ENCODE peak calls at places on chromosome 6, in eight cellular contexts. D is CD8-positive, alpha-beta memory T cell; W is pancreas; B is CD8-positive, alpha-beta T cell; V is endodermal cell; K is sigmoid colon; Q is left ventricle myocardium inferior; I is GM06990. A is an unnamed sample.
A peak's percentile ranks its signal among the peaks of the same experiment; 100 is the strongest.

GRCh38 chr6:18405477-18406293 is 18.5 kb downstream of the RNF144B start:
- DNase-seq in D (no peak), W (no peak), B (no peak), V (no peak), K (no peak), Q (no peak), I (no peak), A (no peak)

GRCh38 chr6:142055219-142055618 is 77.5 kb upstream of the GJE1 start:
- DNase-seq in D (no peak), W (no peak), B (no peak), V (no peak), K (no peak), Q (no peak), I (no peak), A (no peak)

GRCh38 chr6:16722616-16723015 is 38.6 kb downstream of the ATXN1 start:
- DNase-seq in D (no peak), W (no peak), B (no peak), V (no peak), K (no peak), Q (no peak), I (no peak), A (no peak)

GRCh38 chr6:31958412-31958740 is 395 bp downstream of the NELFE start:
- DNase-seq in D (no peak), W (no peak), B (no peak), V (no peak), K (no peak), Q (no peak), I (no peak), A (no peak)

GRCh38 chr6:26411751-26412150 is 9.7 kb downstream of the BTN3A1 start:
- DNase-seq in D (no peak), W (no peak), B (no peak), V (no peak), K (no peak), Q (no peak), I (no peak), A (no peak)

GRCh38 chr6:158049055-158050028 is 67.7 kb downstream of the SYNJ2 start:
- DNase-seq in D (no peak), W (peak; percentile 10), B (no peak), V (no peak), K (peak; percentile 55), Q (peak; percentile 6), I (no peak), A (peak; percentile 3)

GRCh38 chr6:108578595-108579038 is 17.9 kb downstream of the FOXO3 start:
- DNase-seq in D (no peak), W (no peak), B (no peak), V (no peak), K (no peak), Q (no peak), I (no peak), A (no peak)

GRCh38 chr6:53517021-53517420 is 27.9 kb downstream of the GCLC start:
- DNase-seq in D (no peak), W (no peak), B (no peak), V (no peak), K (no peak), Q (no peak), I (no peak), A (no peak)

GRCh38 chr6:156974897-156975296 is 197.7 kb downstream of the ARID1B start:
- DNase-seq in D (no peak), W (no peak), B (no peak), V (no peak), K (no peak), Q (no peak), I (no peak), A (no peak)

DNA sequence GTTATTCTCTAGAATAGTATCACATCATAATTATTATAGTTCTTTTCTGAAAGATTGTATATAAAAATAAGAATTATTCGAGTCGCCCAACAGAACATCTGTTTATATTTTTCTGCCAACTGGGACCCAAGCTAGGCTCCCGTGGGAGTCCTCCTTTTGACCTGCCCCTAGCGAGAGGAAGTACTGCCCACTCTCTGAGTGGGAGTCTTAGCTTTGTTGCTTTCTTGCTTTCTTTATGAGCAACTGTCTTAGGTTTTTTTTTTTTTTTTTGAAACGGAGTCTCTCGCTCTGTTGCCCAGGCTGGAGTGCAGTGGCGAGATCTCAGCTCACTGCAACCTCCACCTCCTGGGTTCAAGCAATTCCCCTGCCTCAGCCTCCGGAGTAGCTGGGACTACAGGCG is 202.0 kb upstream of the ZNF184 start:
- DNase-seq in D (no peak), W (no peak), B (no peak), V (no peak), K (no peak), Q (no peak), I (no peak), A (no peak)
- H3K27me3 ChIP-seq in D (peaks cover 59% of the 10 kb centered on the region), W (peaks cover 25% of the 10 kb centered on the region), B (peaks cover 44% of the 10 kb centered on the region), V (peaks cover 64% of the 10 kb centered on the region), K (peaks cover 71% of the 10 kb centered on the region), Q (peaks cover 100% of the 10 kb centered on the region), I (no peaks in the 10 kb centered on the region), A (peaks cover 96% of the 10 kb centered on the region)

GRCh38 chr6:168827484-168827883 is 386.5 kb downstream of the SMOC2 start:
- DNase-seq in D (no peak), W (no peak), B (no peak), V (no peak), K (no peak), Q (no peak), I (no peak), A (no peak)

GRCh38 chr6:168828035-168828434 is 387.1 kb downstream of the SMOC2 start:
- DNase-seq in D (no peak), W (no peak), B (no peak), V (no peak), K (no peak), Q (no peak), I (no peak), A (no peak)

GRCh38 chr6:168823397-168824020 is 382.5 kb downstream of the SMOC2 start:
- DNase-seq in D (no peak), W (no peak), B (no peak), V (peak; percentile 63), K (no peak), Q (no peak), I (no peak), A (no peak)

GRCh38 chr6:168826078-168826390 is 385.1 kb downstream of the SMOC2 start:
- DNase-seq in D (no peak), W (no peak), B (no peak), V (no peak), K (no peak), Q (no peak), I (no peak), A (no peak)

GRCh38 chr6:168825226-168826077 is 384.5 kb downstream of the SMOC2 start:
- DNase-seq in D (no peak), W (no peak), B (no peak), V (no peak), K (no peak), Q (no peak), I (no peak), A (no peak)
- H3K4me3 ChIP-seq in D (no peak overlapping the region), W (no peak overlapping the region), B (no peak overlapping the region), V (no peak overlapping the region), K (no peak overlapping the region), Q (no peak overlapping the region), I (no peak overlapping the region), A (no peak overlapping the region)

GRCh38 chr6:113848280-113848679 is 8.9 kb upstream of the MARCKS start:
- DNase-seq in D (no peak), W (no peak), B (no peak), V (no peak), K (no peak), Q (no peak), I (no peak), A (no peak)
- H3K27me3 ChIP-seq in D (peaks cover 8% of the 10 kb centered on the region), W (no peaks in the 10 kb centered on the region), B (peaks cover 5% of the 10 kb centered on the region), V (peaks cover 22% of the 10 kb centered on the region), K (no peaks in the 10 kb centered on the region), Q (no peaks in the 10 kb centered on the region), I (no peaks in the 10 kb centered on the region), A (no peaks in the 10 kb centered on the region)

DNA sequence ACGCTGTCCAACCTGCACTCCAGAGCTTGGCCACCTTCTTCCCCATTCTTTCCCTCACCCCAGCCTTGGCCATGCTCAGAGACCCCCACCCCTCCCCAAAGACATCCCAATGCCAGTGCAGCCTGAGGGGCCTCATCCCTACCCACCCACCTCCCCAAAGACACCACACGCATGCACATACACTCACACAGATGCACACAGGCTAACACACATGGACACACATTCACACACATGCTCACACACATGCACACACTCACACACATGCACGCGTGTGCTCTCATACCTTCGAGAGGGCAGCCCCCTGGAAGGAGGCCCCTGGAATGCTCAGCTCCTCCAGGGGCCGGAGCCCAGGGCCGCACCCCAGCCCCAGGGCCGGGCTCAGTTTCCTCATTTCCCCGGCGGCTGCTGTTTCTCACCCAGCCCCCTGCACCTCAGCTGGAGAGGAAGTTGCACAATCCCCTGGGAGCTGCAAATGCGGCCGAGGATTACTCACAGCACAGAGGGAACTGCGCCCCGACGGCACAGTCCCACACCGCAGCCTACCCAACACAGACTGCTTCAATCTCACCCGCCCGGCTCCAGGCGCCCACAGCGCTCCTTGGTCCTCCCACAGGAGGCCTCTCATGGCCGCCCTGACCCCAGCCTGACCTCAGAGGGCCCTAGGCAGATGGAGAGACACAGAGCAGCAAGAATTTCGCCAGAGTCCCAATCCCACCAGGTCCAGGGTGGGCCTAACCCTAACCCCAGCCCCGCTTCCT is 12.1 kb downstream of the TFEB start:
- DNase-seq in D (no peak), W (peak; percentile 67), B (no peak), V (peak; percentile 74), K (peak; percentile 91), Q (peak; percentile 84), I (peak; percentile 84), A (peak; percentile 93)
- H3K4me3 ChIP-seq in D (no peak overlapping the region), W (no peak overlapping the region), B (no peak overlapping the region), V (no peak overlapping the region), K (no peak overlapping the region), Q (peak overlapping the region; percentile 43), I (peak overlapping the region; percentile 76), A (peak overlapping the region; percentile 32)

A was measured in lower lobe of right lung.